ENCODE peak calls at places on chromosome 5, in eight cellular contexts. O is fibroblast of lung, B is heart left ventricle, U is astrocyte of the spinal cord, G is ovary, V is AG04450, H is HFF-Myc, Q is K562. S is an unnamed sample.

GRCh38 chr5:88667187-88668141 is 215.5 kb downstream of the MEF2C start:
- DNase-seq in O (peak), B (no peak), U (peak), G (no peak), V (no peak), H (no peak), Q (no peak), S (no peak)

GRCh38 chr5:102753889-102754498 is 1.1 kb upstream of the PAM start:
- DNase-seq in O (no peak), B (no peak), U (no peak), G (peak), V (no peak), H (no peak), Q (no peak), S (no peak)

GRCh38 chr5:143119301-143119769 is 284.2 kb downstream of the NR3C1 start:
- DNase-seq in O (no peak), B (no peak), U (no peak), G (no peak), V (no peak), H (no peak), Q (no peak), S (no peak)

GRCh38 chr5:114360816-114361723 is 800 bp upstream of the KCNN2 start:
- DNase-seq in O (no peak), B (peak), U (no peak), G (peak), V (no peak), H (no peak), Q (no peak), S (no peak)

GRCh38 chr5:34543687-34544086 is 112.4 kb upstream of the RAI14 start:
- DNase-seq in O (no peak), B (no peak), U (no peak), G (no peak), V (no peak), H (no peak), Q (no peak), S (no peak)

GRCh38 chr5:34586117-34586885 is 69.8 kb upstream of the RAI14 start:
- DNase-seq in O (peak), B (no peak), U (peak), G (no peak), V (peak), H (no peak), Q (peak), S (peak)

GRCh38 chr5:103346162-103346748 is 87.7 kb downstream of the MACIR start:
- DNase-seq in O (no peak), B (no peak), U (no peak), G (no peak), V (no peak), H (no peak), Q (no peak), S (no peak)

GRCh38 chr5:143153332-143154119 is 250.0 kb downstream of the NR3C1 start:
- DNase-seq in O (peak), B (peak), U (peak), G (peak), V (peak), H (no peak), Q (no peak), S (no peak)

GRCh38 chr5:57859626-57860025 is 377.0 kb upstream of the ACTBL2 start:
- DNase-seq in O (no peak), B (no peak), U (no peak), G (no peak), V (no peak), H (no peak), Q (no peak), S (no peak)

GRCh38 chr5:7261049-7261448 is 134.9 kb upstream of the ADCY2 start:
- DNase-seq in O (peak), B (no peak), U (peak), G (no peak), V (no peak), H (peak), Q (peak), S (peak)

GRCh38 chr5:177428574-177429217 is 2.2 kb downstream of the GRK6 start:
- DNase-seq in O (no peak), B (no peak), U (no peak), G (no peak), V (no peak), H (no peak), Q (no peak), S (no peak)

GRCh38 chr5:154092356-154092755 is 53.6 kb downstream of the MFAP3 start:
- DNase-seq in O (peak), B (no peak), U (peak), G (no peak), V (no peak), H (peak), Q (no peak), S (peak)

GRCh38 chr5:55920784-55921183 is 69.6 kb downstream of the IL31RA start:
- DNase-seq in O (no peak), B (no peak), U (no peak), G (no peak), V (no peak), H (no peak), Q (no peak), S (no peak)

GRCh38 chr5:143653256-143653655 is 158.7 kb upstream of the HMHB1 start:
- DNase-seq in O (no peak), B (no peak), U (no peak), G (no peak), V (no peak), H (no peak), Q (no peak), S (no peak)

GRCh38 chr5:115389074-115389798 is 92.8 kb upstream of the CCDC112 start:
- DNase-seq in O (peak), B (no peak), U (peak), G (no peak), V (no peak), H (peak), Q (no peak), S (no peak)

GRCh38 chr5:87844866-87845265 is 423.8 kb downstream of the TMEM161B start:
- DNase-seq in O (no peak), B (no peak), U (no peak), G (no peak), V (no peak), H (no peak), Q (no peak), S (no peak)

GRCh38 chr5:28523887-28524637 is 1485.7 kb upstream of the CDH9 start:
- DNase-seq in O (peak), B (no peak), U (peak), G (no peak), V (no peak), H (no peak), Q (no peak), S (peak)

GRCh38 chr5:36374275-36374862 is 72.7 kb upstream of the RANBP3L start:
- DNase-seq in O (peak), B (no peak), U (peak), G (no peak), V (peak), H (no peak), Q (no peak), S (no peak)

GRCh38 chr5:33781286-33781685 is 110.5 kb downstream of the ADAMTS12 start:
- DNase-seq in O (peak), B (peak), U (peak), G (no peak), V (peak), H (no peak), Q (no peak), S (peak)

GRCh38 chr5:140207250-140207954 is 32.4 kb downstream of the CYSTM1 start:
- DNase-seq in O (no peak), B (no peak), U (no peak), G (no peak), V (no peak), H (no peak), Q (no peak), S (no peak)

GRCh38 chr5:108119123-108119522 is 262.8 kb downstream of the FBXL17 start:
- DNase-seq in O (no peak), B (peak), U (no peak), G (no peak), V (no peak), H (no peak), Q (no peak), S (no peak)

GRCh38 chr5:71586052-71586940 is 844 bp upstream of the MCCC2 start:
- DNase-seq in O (peak), B (no peak), U (no peak), G (peak), V (no peak), H (peak), Q (peak), S (peak)

GRCh38 chr5:73948720-73949119 is 322.7 kb downstream of the ARHGEF28 start:
- DNase-seq in O (peak), B (peak), U (peak), G (peak), V (no peak), H (no peak), Q (no peak), S (peak)

GRCh38 chr5:142602720-142603245 is 83.1 kb downstream of the FGF1 start:
- DNase-seq in O (no peak), B (no peak), U (no peak), G (no peak), V (no peak), H (no peak), Q (no peak), S (no peak)

GRCh38 chr5:179738725-179739124 is 6.1 kb downstream of the MAML1 start:
- DNase-seq in O (no peak), B (no peak), U (no peak), G (no peak), V (no peak), H (no peak), Q (no peak), S (no peak)

DNA sequence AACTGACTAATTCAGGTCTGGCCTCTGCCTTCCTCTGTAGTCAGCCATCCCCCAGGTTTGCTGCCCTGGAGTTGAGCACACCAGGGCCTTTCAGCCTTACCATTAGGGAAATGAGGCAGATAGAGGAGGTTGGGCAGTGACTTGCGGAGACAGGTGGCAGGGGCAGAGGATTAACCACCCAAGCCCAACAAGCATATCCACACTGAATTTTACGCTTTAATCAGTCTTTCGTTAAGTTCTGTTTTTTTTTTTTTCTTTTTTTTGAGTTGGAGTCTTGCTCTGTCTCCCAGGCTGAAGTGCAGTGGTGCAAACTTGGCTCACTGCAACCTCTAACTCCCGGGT is 80.0 kb upstream of the TNFAIP8 start:
- DNase-seq in O (no peak), B (no peak), U (no peak), G (no peak), V (no peak), H (no peak), Q (no peak), S (no peak)
- H3K4me3 ChIP-seq in O (no peak), B (no peak), U (no peak), G (no peak), V (no peak), H (no peak), Q (no peak), S (no peak)

DNA sequence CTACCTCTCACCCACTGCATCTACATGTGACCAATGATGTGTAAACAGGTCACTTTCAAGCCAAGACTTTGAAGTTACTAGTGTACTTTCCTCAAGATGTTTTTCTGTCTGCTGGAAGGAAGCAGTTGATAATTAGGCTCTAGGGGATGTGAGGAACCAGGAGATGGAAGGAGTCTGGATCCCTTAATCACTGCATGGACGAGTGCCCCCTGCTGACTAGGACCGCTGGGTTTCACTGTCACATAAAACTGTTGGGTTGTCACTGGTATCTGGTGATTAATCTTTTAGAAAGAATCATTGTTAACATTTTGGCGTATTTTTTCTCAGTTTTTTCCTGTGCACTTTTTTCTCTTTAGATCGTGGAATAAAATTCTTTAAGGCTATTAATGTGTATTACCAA is 79.5 kb downstream of the SREK1 start:
- DNase-seq in O (no peak), B (no peak), U (no peak), G (no peak), V (no peak), H (no peak), Q (peak), S (no peak)
- TF ChIP-seq CTCF in O (peak), B (peak), U (peak), G (no peak), V (peak), H (peak), Q (peak), S (peak)

DNA sequence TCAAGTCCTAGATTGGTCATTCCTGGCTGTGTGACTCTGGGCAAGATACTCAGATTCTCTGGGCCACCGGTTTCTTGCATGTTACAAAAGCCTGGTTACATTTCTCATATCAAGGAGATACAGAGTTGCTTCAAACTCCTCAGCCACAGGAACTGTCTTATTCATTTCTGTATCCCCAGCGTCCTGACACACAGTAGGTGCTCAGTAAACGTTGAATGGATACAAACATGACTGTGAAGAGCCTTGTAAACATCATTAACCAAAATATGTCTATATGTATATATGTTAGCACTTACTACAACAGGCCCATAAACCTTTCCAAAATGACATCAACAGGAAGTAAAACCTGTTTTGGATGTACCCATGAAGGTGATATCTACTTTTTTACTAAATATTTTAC is 1.6 kb downstream of the CLTB start:
- DNase-seq in O (no peak), B (no peak), U (no peak), G (no peak), V (no peak), H (no peak), Q (no peak), S (no peak)
- H3K4me3 ChIP-seq in O (peak), B (no peak), U (no peak), G (no peak), V (no peak), H (peak), Q (no peak), S (no peak)

GRCh38 chr5:989961-990530 is 18.6 kb upstream of the NKD2 start:
- DNase-seq in O (no peak), B (peak), U (no peak), G (no peak), V (no peak), H (no peak), Q (peak), S (no peak)
- TF ChIP-seq CTCF in O (no peak), B (peak), U (peak), G (no peak), V (no peak), H (peak), Q (peak), S (peak)

GRCh38 chr5:82399111-82399510 is 121.0 kb upstream of the RPS23 start:
- DNase-seq in O (no peak), B (no peak), U (no peak), G (no peak), V (no peak), H (no peak), Q (no peak), S (no peak)
- H3K4me3 ChIP-seq in O (no peak), B (no peak), U (no peak), G (no peak), V (no peak), H (no peak), Q (no peak), S (no peak)

GRCh38 chr5:173329370-173330150 is 1.3 kb upstream of the STC2 start:
- DNase-seq in O (no peak), B (no peak), U (peak), G (no peak), V (no peak), H (no peak), Q (no peak), S (no peak)
- TF ChIP-seq CTCF in O (no peak), B (no peak), U (peak), G (no peak), V (no peak), H (no peak), Q (no peak), S (no peak)

GRCh38 chr5:173466227-173466626 is 138.0 kb upstream of the STC2 start:
- DNase-seq in O (no peak), B (no peak), U (no peak), G (no peak), V (no peak), H (no peak), Q (no peak), S (no peak)
- H3K4me3 ChIP-seq in O (no peak), B (no peak), U (no peak), G (no peak), V (no peak), H (no peak), Q (no peak), S (no peak)

GRCh38 chr5:66987949-66988838 is 208.4 kb downstream of the CD180 start:
- DNase-seq in O (no peak), B (no peak), U (peak), G (no peak), V (no peak), H (no peak), Q (peak), S (no peak)
- TF ChIP-seq CTCF in O (peak), B (peak), U (peak), G (peak), V (peak), H (peak), Q (peak), S (peak)

GRCh38 chr5:119341452-119342349 is 14.1 kb upstream of the TNFAIP8 start:
- DNase-seq in O (no peak), B (no peak), U (no peak), G (no peak), V (no peak), H (no peak), Q (no peak), S (no peak)
- H3K4me3 ChIP-seq in O (no peak), B (no peak), U (no peak), G (no peak), V (no peak), H (no peak), Q (no peak), S (no peak)

GRCh38 chr5:77076961-77077820 is 9.9 kb downstream of the ZBED3 start:
- DNase-seq in O (peak), B (peak), U (peak), G (peak), V (peak), H (no peak), Q (peak), S (no peak)
- TF ChIP-seq CTCF in O (peak), B (peak), U (peak), G (peak), V (peak), H (peak), Q (peak), S (peak)

S was measured in epithelial cell of proximal tubule.